ENCODE peak calls at places on chromosomes 2 and 18, in nine cellular contexts. One of them, this sample, is unnamed.

GRCh38 chr2:40470817-40471809 is 19.2 kb upstream of the SLC8A1 start:
- DNase-seq in stomach: no peak
- DNase-seq in mucosa of descending colon: no peak
- DNase-seq in osteoblast: no peak
- DNase-seq in IMR-90: no peak
- DNase-seq in GM23248: no peak
- DNase-seq in psoas muscle: no peak
- DNase-seq in body of pancreas: no peak
- DNase-seq in AG04449: no peak
- DNase-seq in this sample: no peak

GRCh38 chr2:144152817-144153271 is 367.1 kb downstream of the ZEB2 start:
- DNase-seq in mucosa of descending colon: no peak
- DNase-seq in psoas muscle: no peak
- DNase-seq in body of pancreas: no peak
- DNase-seq in GM23248: peak
- DNase-seq in AG04449: peak
- DNase-seq in osteoblast: peak
- DNase-seq in stomach: no peak
- DNase-seq in IMR-90: peak
- DNase-seq in this sample: no peak

GRCh38 chr2:113176696-113177355 is 3.1 kb downstream of the PSD4 start:
- DNase-seq in IMR-90: no peak
- DNase-seq in osteoblast: no peak
- DNase-seq in AG04449: no peak
- DNase-seq in body of pancreas: no peak
- DNase-seq in GM23248: no peak
- DNase-seq in mucosa of descending colon: peak
- DNase-seq in psoas muscle: no peak
- DNase-seq in stomach: no peak
- DNase-seq in this sample: no peak

GRCh38 chr2:134081238-134081637 is 172.6 kb upstream of the MGAT5 start:
- DNase-seq in AG04449: no peak
- DNase-seq in mucosa of descending colon: no peak
- DNase-seq in osteoblast: no peak
- DNase-seq in stomach: no peak
- DNase-seq in GM23248: no peak
- DNase-seq in psoas muscle: no peak
- DNase-seq in IMR-90: no peak
- DNase-seq in body of pancreas: no peak
- DNase-seq in this sample: no peak

GRCh38 chr18:74631242-74632087 is 33.8 kb downstream of the ZNF407 start:
- DNase-seq in AG04449: no peak
- DNase-seq in stomach: no peak
- DNase-seq in psoas muscle: no peak
- DNase-seq in IMR-90: peak
- DNase-seq in body of pancreas: no peak
- DNase-seq in GM23248: peak
- DNase-seq in osteoblast: no peak
- DNase-seq in mucosa of descending colon: no peak
- DNase-seq in this sample: no peak

GRCh38 chr18:63505566-63506335 is 29.0 kb downstream of the SERPINB5 start:
- DNase-seq in body of pancreas: no peak
- DNase-seq in stomach: no peak
- DNase-seq in AG04449: no peak
- DNase-seq in osteoblast: peak
- DNase-seq in IMR-90: peak
- DNase-seq in psoas muscle: no peak
- DNase-seq in mucosa of descending colon: no peak
- DNase-seq in GM23248: peak
- DNase-seq in this sample: no peak

GRCh38 chr18:10127721-10128120 is 213.9 kb downstream of the VAPA start:
- DNase-seq in osteoblast: no peak
- DNase-seq in body of pancreas: no peak
- DNase-seq in stomach: no peak
- DNase-seq in psoas muscle: no peak
- DNase-seq in GM23248: no peak
- DNase-seq in AG04449: no peak
- DNase-seq in mucosa of descending colon: no peak
- DNase-seq in IMR-90: no peak
- DNase-seq in this sample: no peak

GRCh38 chr18:39737869-39738268 is 2172.3 kb upstream of the CELF4 start:
- DNase-seq in IMR-90: no peak
- DNase-seq in GM23248: no peak
- DNase-seq in stomach: no peak
- DNase-seq in AG04449: no peak
- DNase-seq in psoas muscle: no peak
- DNase-seq in mucosa of descending colon: no peak
- DNase-seq in osteoblast: no peak
- DNase-seq in body of pancreas: no peak
- DNase-seq in this sample: no peak

GRCh38 chr2:45551862-45552261 is 59.2 kb downstream of the SRBD1 start:
- DNase-seq in psoas muscle: no peak
- DNase-seq in stomach: no peak
- DNase-seq in mucosa of descending colon: no peak
- DNase-seq in GM23248: no peak
- DNase-seq in osteoblast: no peak
- DNase-seq in body of pancreas: no peak
- DNase-seq in IMR-90: no peak
- DNase-seq in AG04449: no peak
- DNase-seq in this sample: no peak

GRCh38 chr2:45554073-45554742 is 56.9 kb downstream of the SRBD1 start:
- DNase-seq in mucosa of descending colon: no peak
- DNase-seq in psoas muscle: no peak
- DNase-seq in IMR-90: peak
- DNase-seq in stomach: no peak
- DNase-seq in body of pancreas: no peak
- DNase-seq in GM23248: peak
- DNase-seq in osteoblast: peak
- DNase-seq in AG04449: no peak
- DNase-seq in this sample: no peak

GRCh38 chr2:45554764-45555163 is 56.3 kb downstream of the SRBD1 start:
- DNase-seq in psoas muscle: no peak
- DNase-seq in body of pancreas: no peak
- DNase-seq in stomach: no peak
- DNase-seq in GM23248: peak
- DNase-seq in IMR-90: peak
- DNase-seq in osteoblast: no peak
- DNase-seq in AG04449: no peak
- DNase-seq in mucosa of descending colon: no peak
- DNase-seq in this sample: no peak
- H3K4me3 ChIP-seq in psoas muscle: no peak
- H3K4me3 ChIP-seq in body of pancreas: no peak
- H3K4me3 ChIP-seq in stomach: no peak
- H3K4me3 ChIP-seq in GM23248: no peak
- H3K4me3 ChIP-seq in IMR-90: no peak
- H3K4me3 ChIP-seq in osteoblast: no peak
- H3K4me3 ChIP-seq in AG04449: no peak
- H3K4me3 ChIP-seq in mucosa of descending colon: no peak
- H3K4me3 ChIP-seq in this sample: no peak

GRCh38 chr2:65297544-65297943 is 69.9 kb downstream of the ACTR2 start:
- DNase-seq in osteoblast: no peak
- DNase-seq in body of pancreas: no peak
- DNase-seq in stomach: no peak
- DNase-seq in mucosa of descending colon: no peak
- DNase-seq in psoas muscle: no peak
- DNase-seq in GM23248: no peak
- DNase-seq in IMR-90: no peak
- DNase-seq in AG04449: no peak
- DNase-seq in this sample: no peak

GRCh38 chr2:65300134-65300771 is 72.6 kb downstream of the ACTR2 start:
- DNase-seq in psoas muscle: peak
- DNase-seq in osteoblast: peak
- DNase-seq in stomach: peak
- DNase-seq in AG04449: no peak
- DNase-seq in GM23248: peak
- DNase-seq in IMR-90: peak
- DNase-seq in mucosa of descending colon: peak
- DNase-seq in body of pancreas: peak
- DNase-seq in this sample: peak

GRCh38 chr2:65299246-65299645 is 71.6 kb downstream of the ACTR2 start:
- DNase-seq in mucosa of descending colon: no peak
- DNase-seq in AG04449: no peak
- DNase-seq in psoas muscle: no peak
- DNase-seq in osteoblast: peak
- DNase-seq in IMR-90: peak
- DNase-seq in body of pancreas: no peak
- DNase-seq in GM23248: peak
- DNase-seq in stomach: no peak
- DNase-seq in this sample: no peak

GRCh38 chr2:65298089-65298488 is 70.5 kb downstream of the ACTR2 start:
- DNase-seq in body of pancreas: no peak
- DNase-seq in osteoblast: no peak
- DNase-seq in GM23248: no peak
- DNase-seq in mucosa of descending colon: no peak
- DNase-seq in AG04449: no peak
- DNase-seq in IMR-90: no peak
- DNase-seq in psoas muscle: no peak
- DNase-seq in stomach: no peak
- DNase-seq in this sample: no peak

DNA sequence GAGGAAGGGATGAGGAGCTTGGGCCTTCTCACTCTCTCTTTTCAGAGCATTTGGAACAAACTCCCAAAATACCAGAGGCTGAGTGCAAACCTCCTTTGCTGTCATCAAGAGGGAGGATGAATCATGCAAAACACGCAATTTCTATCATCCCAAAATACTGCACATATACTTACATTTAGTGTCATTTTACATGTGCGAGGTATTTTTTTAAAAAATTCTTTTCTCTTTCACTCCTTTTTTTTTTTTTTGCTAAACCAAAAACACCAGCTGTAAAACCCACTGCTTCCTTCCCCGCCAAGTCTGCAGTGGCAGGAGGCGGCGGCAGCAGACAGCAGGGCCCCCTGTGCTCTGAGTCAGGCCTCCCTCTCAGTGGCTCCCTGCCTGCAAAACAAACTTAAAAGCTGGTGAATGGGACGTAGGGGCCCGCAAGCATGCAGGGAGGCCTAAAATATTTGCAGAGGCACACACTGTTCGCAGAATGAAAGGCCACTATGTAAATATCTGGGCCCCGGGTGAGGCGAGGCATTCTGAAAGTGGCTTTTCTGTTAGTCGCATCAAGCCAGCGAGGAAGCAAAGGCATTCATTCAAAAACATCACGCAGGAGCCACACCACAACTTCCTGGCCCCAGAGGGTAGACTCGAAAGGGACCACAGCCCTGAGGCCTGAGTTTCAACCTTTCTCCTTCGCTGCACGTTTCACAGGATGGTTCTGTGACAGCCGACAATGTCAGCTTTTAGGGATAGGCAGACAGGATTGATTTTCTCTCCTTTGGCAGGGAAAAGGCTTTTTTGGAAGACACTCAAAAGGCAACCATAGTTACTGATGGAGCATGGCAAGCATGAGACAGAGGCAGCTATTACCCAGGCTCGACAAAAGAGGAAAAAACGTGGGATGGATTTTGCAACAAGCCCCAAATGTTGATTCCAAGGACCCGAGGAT is 73.4 kb downstream of the ACTR2 start:
- DNase-seq in AG04449: peak
- DNase-seq in body of pancreas: no peak
- DNase-seq in psoas muscle: peak
- DNase-seq in mucosa of descending colon: peak
- DNase-seq in IMR-90: peak
- DNase-seq in stomach: peak
- DNase-seq in osteoblast: peak
- DNase-seq in GM23248: peak
- DNase-seq in this sample: peak
- H3K4me3 ChIP-seq in AG04449: peak
- H3K4me3 ChIP-seq in body of pancreas: no peak
- H3K4me3 ChIP-seq in psoas muscle: no peak
- H3K4me3 ChIP-seq in mucosa of descending colon: no peak
- H3K4me3 ChIP-seq in IMR-90: peak
- H3K4me3 ChIP-seq in stomach: peak
- H3K4me3 ChIP-seq in osteoblast: peak
- H3K4me3 ChIP-seq in GM23248: peak
- H3K4me3 ChIP-seq in this sample: no peak

GRCh38 chr18:50158866-50159653 is 35.9 kb downstream of the MYO5B start:
- DNase-seq in body of pancreas: peak
- DNase-seq in stomach: no peak
- DNase-seq in psoas muscle: no peak
- DNase-seq in mucosa of descending colon: no peak
- DNase-seq in osteoblast: no peak
- DNase-seq in GM23248: no peak
- DNase-seq in AG04449: no peak
- DNase-seq in IMR-90: no peak
- DNase-seq in this sample: no peak
- H3K4me3 ChIP-seq in body of pancreas: no peak
- H3K4me3 ChIP-seq in stomach: no peak
- H3K4me3 ChIP-seq in psoas muscle: no peak
- H3K4me3 ChIP-seq in mucosa of descending colon: no peak
- H3K4me3 ChIP-seq in osteoblast: no peak
- H3K4me3 ChIP-seq in GM23248: no peak
- H3K4me3 ChIP-seq in AG04449: no peak
- H3K4me3 ChIP-seq in IMR-90: no peak
- H3K4me3 ChIP-seq in this sample: no peak

GRCh38 chr2:96527052-96527964 is 9.2 kb upstream of the ARID5A start:
- DNase-seq in body of pancreas: no peak
- DNase-seq in mucosa of descending colon: peak
- DNase-seq in osteoblast: peak
- DNase-seq in psoas muscle: no peak
- DNase-seq in stomach: no peak
- DNase-seq in IMR-90: peak
- DNase-seq in AG04449: no peak
- DNase-seq in GM23248: peak
- DNase-seq in this sample: peak

GRCh38 chr2:96526615-96527014 is 9.9 kb upstream of the ARID5A start:
- DNase-seq in mucosa of descending colon: peak
- DNase-seq in IMR-90: no peak
- DNase-seq in stomach: no peak
- DNase-seq in body of pancreas: no peak
- DNase-seq in GM23248: no peak
- DNase-seq in osteoblast: no peak
- DNase-seq in psoas muscle: no peak
- DNase-seq in AG04449: no peak
- DNase-seq in this sample: peak

GRCh38 chr2:96529376-96530143 is 7.0 kb upstream of the ARID5A start:
- DNase-seq in AG04449: no peak
- DNase-seq in GM23248: no peak
- DNase-seq in stomach: no peak
- DNase-seq in IMR-90: no peak
- DNase-seq in body of pancreas: no peak
- DNase-seq in mucosa of descending colon: peak
- DNase-seq in psoas muscle: no peak
- DNase-seq in osteoblast: peak
- DNase-seq in this sample: peak

GRCh38 chr2:96528680-96529375 is 7.7 kb upstream of the ARID5A start:
- DNase-seq in mucosa of descending colon: peak
- DNase-seq in psoas muscle: no peak
- DNase-seq in IMR-90: no peak
- DNase-seq in stomach: no peak
- DNase-seq in AG04449: no peak
- DNase-seq in osteoblast: peak
- DNase-seq in GM23248: no peak
- DNase-seq in body of pancreas: no peak
- DNase-seq in this sample: peak

DNA sequence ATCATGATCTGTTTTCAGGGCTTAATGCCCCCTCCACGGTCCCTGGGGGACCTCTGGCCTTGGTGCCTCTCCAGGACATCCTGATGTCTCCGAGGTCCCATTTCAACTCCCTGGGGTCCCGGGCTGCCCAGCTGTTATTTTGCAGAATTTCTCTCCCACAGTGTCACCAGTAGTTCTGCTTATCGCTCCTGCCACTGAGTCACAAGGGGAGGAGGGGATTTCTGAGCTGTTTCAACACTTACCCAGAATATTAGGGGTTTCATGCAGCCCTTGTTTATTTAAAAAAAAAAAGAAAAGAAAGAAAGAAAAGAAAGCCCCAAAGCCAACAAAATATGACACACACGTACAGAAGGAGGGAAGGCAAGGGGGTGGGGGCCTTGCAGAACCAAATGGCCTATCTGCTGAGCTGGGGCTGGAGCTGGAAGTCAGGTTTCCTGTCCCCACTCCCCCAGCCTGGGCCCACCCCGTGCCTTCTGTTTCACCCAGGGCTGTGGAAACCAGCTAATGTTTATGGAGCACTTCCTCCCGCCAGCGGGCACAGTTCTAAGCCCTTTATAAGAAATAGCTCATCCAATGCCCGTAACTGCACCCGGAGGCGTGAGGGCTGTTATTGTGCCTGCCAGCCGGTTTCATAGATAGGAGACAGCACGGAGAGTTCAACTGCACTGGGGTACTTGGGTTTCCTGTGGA is 8.4 kb upstream of the ARID5A start:
- DNase-seq in body of pancreas: no peak
- DNase-seq in GM23248: peak
- DNase-seq in osteoblast: peak
- DNase-seq in AG04449: no peak
- DNase-seq in IMR-90: peak
- DNase-seq in mucosa of descending colon: peak
- DNase-seq in stomach: no peak
- DNase-seq in psoas muscle: peak
- DNase-seq in this sample: peak
- H3K4me3 ChIP-seq in body of pancreas: no peak
- H3K4me3 ChIP-seq in GM23248: peak
- H3K4me3 ChIP-seq in osteoblast: peak
- H3K4me3 ChIP-seq in AG04449: peak
- H3K4me3 ChIP-seq in IMR-90: peak
- H3K4me3 ChIP-seq in mucosa of descending colon: no peak
- H3K4me3 ChIP-seq in stomach: peak
- H3K4me3 ChIP-seq in psoas muscle: peak
- H3K4me3 ChIP-seq in this sample: no peak